ENCODE peak calls at places on chromosome 18, in five cellular contexts. One of them, this sample, is unnamed.

GRCh38 chr18:47996091-47996541 is 65.7 kb upstream of the SMAD2 start:
- DNase-seq in ELR: no peak
- DNase-seq in iris pigment epithelial cell: peak; percentile 14
- DNase-seq in DMS153: no peak
- DNase-seq in Right ventricle myocardium superior: no peak
- DNase-seq in this sample: peak; percentile 64

GRCh38 chr18:12423820-12424219 is 16.1 kb downstream of the PRELID3A start:
- DNase-seq in ELR: no peak
- DNase-seq in iris pigment epithelial cell: no peak
- DNase-seq in DMS153: no peak
- DNase-seq in Right ventricle myocardium superior: no peak
- DNase-seq in this sample: peak; percentile 38

GRCh38 chr18:31376477-31376876 is at the start of gene DSG4:
- DNase-seq in ELR: no peak
- DNase-seq in iris pigment epithelial cell: no peak
- DNase-seq in DMS153: no peak
- DNase-seq in Right ventricle myocardium superior: no peak
- DNase-seq in this sample: no peak

GRCh38 chr18:5237083-5237722 is 40.1 kb upstream of the AKAIN1 start:
- DNase-seq in ELR: no peak
- DNase-seq in iris pigment epithelial cell: peak; percentile 6
- DNase-seq in DMS153: no peak
- DNase-seq in Right ventricle myocardium superior: peak; percentile 38
- DNase-seq in this sample: peak; percentile 84

GRCh38 chr18:51135361-51135760 is 62.1 kb downstream of the MEX3C start:
- DNase-seq in ELR: peak; percentile 84
- DNase-seq in iris pigment epithelial cell: peak; percentile 61
- DNase-seq in DMS153: no peak
- DNase-seq in Right ventricle myocardium superior: no peak
- DNase-seq in this sample: no peak

GRCh38 chr18:3250237-3251107 is 2.9 kb downstream of the MYL12A start:
- DNase-seq in ELR: peak; percentile 88
- DNase-seq in iris pigment epithelial cell: peak; percentile 85
- DNase-seq in DMS153: no peak
- DNase-seq in Right ventricle myocardium superior: no peak
- DNase-seq in this sample: no peak

GRCh38 chr18:79388043-79388442 is 7.7 kb upstream of the NFATC1 start:
- DNase-seq in ELR: no peak
- DNase-seq in iris pigment epithelial cell: no peak
- DNase-seq in DMS153: no peak
- DNase-seq in Right ventricle myocardium superior: no peak
- DNase-seq in this sample: no peak

GRCh38 chr18:48833701-48834394 is 116.9 kb downstream of the SMAD7 start:
- DNase-seq in ELR: peak; percentile 56
- DNase-seq in iris pigment epithelial cell: no peak
- DNase-seq in DMS153: no peak
- DNase-seq in Right ventricle myocardium superior: no peak
- DNase-seq in this sample: peak; percentile 86

GRCh38 chr18:26765498-26765897 is 100.0 kb downstream of the AQP4 start:
- DNase-seq in ELR: no peak
- DNase-seq in iris pigment epithelial cell: no peak
- DNase-seq in DMS153: no peak
- DNase-seq in Right ventricle myocardium superior: no peak
- DNase-seq in this sample: no peak

GRCh38 chr18:58529714-58530354 is 99.1 kb downstream of the ALPK2 start:
- DNase-seq in ELR: peak; percentile 75
- DNase-seq in iris pigment epithelial cell: peak; percentile 49
- DNase-seq in DMS153: peak; percentile 30
- DNase-seq in Right ventricle myocardium superior: peak; percentile 74
- DNase-seq in this sample: peak; percentile 23

GRCh38 chr18:55738483-55739114 is 150.6 kb upstream of the TCF4 start:
- DNase-seq in ELR: no peak
- DNase-seq in iris pigment epithelial cell: no peak
- DNase-seq in DMS153: no peak
- DNase-seq in Right ventricle myocardium superior: no peak
- DNase-seq in this sample: no peak

GRCh38 chr18:74510770-74511095 is 14.6 kb downstream of the CNDP2 start:
- DNase-seq in ELR: no peak
- DNase-seq in iris pigment epithelial cell: no peak
- DNase-seq in DMS153: no peak
- DNase-seq in Right ventricle myocardium superior: no peak
- DNase-seq in this sample: no peak

GRCh38 chr18:78521136-78521535 is 458.5 kb upstream of the SALL3 start:
- DNase-seq in ELR: no peak
- DNase-seq in iris pigment epithelial cell: no peak
- DNase-seq in DMS153: no peak
- DNase-seq in Right ventricle myocardium superior: no peak
- DNase-seq in this sample: no peak

GRCh38 chr18:64966667-64967066 is 784.1 kb upstream of the CDH7 start:
- DNase-seq in ELR: no peak
- DNase-seq in iris pigment epithelial cell: no peak
- DNase-seq in DMS153: peak; percentile 37
- DNase-seq in Right ventricle myocardium superior: peak; percentile 50
- DNase-seq in this sample: peak; percentile 9

GRCh38 chr18:68056936-68057335 is 540.4 kb upstream of the DSEL start:
- DNase-seq in ELR: no peak
- DNase-seq in iris pigment epithelial cell: peak; percentile 61
- DNase-seq in DMS153: no peak
- DNase-seq in Right ventricle myocardium superior: no peak
- DNase-seq in this sample: no peak

GRCh38 chr18:33605250-33605649 is 27.2 kb downstream of the ASXL3 start:
- DNase-seq in ELR: no peak
- DNase-seq in iris pigment epithelial cell: no peak
- DNase-seq in DMS153: peak; percentile 21
- DNase-seq in Right ventricle myocardium superior: no peak
- DNase-seq in this sample: no peak

GRCh38 chr18:24868760-24869237 is 408.4 kb downstream of the HRH4 start:
- DNase-seq in ELR: peak; percentile 33
- DNase-seq in iris pigment epithelial cell: peak; percentile 63
- DNase-seq in DMS153: no peak
- DNase-seq in Right ventricle myocardium superior: no peak
- DNase-seq in this sample: peak; percentile 27

GRCh38 chr18:7608174-7608550 is 41.0 kb downstream of the PTPRM start:
- DNase-seq in ELR: peak; percentile 24
- DNase-seq in iris pigment epithelial cell: no peak
- DNase-seq in DMS153: no peak
- DNase-seq in Right ventricle myocardium superior: no peak
- DNase-seq in this sample: no peak

GRCh38 chr18:64103979-64104378 is 44.9 kb downstream of the LINC00305 start:
- DNase-seq in ELR: peak; percentile 6
- DNase-seq in iris pigment epithelial cell: no peak
- DNase-seq in DMS153: no peak
- DNase-seq in Right ventricle myocardium superior: no peak
- DNase-seq in this sample: no peak

GRCh38 chr18:31679133-31679731 is 5.1 kb downstream of the B4GALT6 start:
- DNase-seq in ELR: peak; percentile 26
- DNase-seq in iris pigment epithelial cell: peak; percentile 92
- DNase-seq in DMS153: no peak
- DNase-seq in Right ventricle myocardium superior: no peak
- DNase-seq in this sample: no peak

GRCh38 chr18:29648891-29649290 is 1393.7 kb downstream of the DSC3 start:
- DNase-seq in ELR: no peak
- DNase-seq in iris pigment epithelial cell: no peak
- DNase-seq in DMS153: no peak
- DNase-seq in Right ventricle myocardium superior: no peak
- DNase-seq in this sample: no peak

GRCh38 chr18:23141022-23141999 is 6.0 kb downstream of the CABLES1 start:
- DNase-seq in ELR: no peak
- DNase-seq in iris pigment epithelial cell: peak; percentile 22
- DNase-seq in DMS153: peak; percentile 39
- DNase-seq in Right ventricle myocardium superior: peak; percentile 64
- DNase-seq in this sample: peak; percentile 68

GRCh38 chr18:61322265-61322873 is 10.9 kb upstream of the CDH20 start:
- DNase-seq in ELR: peak; percentile 64
- DNase-seq in iris pigment epithelial cell: peak; percentile 66
- DNase-seq in DMS153: peak; percentile 40
- DNase-seq in Right ventricle myocardium superior: peak; percentile 53
- DNase-seq in this sample: no peak

GRCh38 chr18:62366992-62367391 is 41.9 kb downstream of the TNFRSF11A start:
- DNase-seq in ELR: no peak
- DNase-seq in iris pigment epithelial cell: no peak
- DNase-seq in DMS153: no peak
- DNase-seq in Right ventricle myocardium superior: no peak
- DNase-seq in this sample: no peak

GRCh38 chr18:61748024-61748423 is 144.8 kb downstream of the RNF152 start:
- DNase-seq in ELR: no peak
- DNase-seq in iris pigment epithelial cell: no peak
- DNase-seq in DMS153: no peak
- DNase-seq in Right ventricle myocardium superior: no peak
- DNase-seq in this sample: no peak

GRCh38 chr18:48100712-48101165 is 170.3 kb upstream of the SMAD2 start:
- DNase-seq in ELR: no peak
- DNase-seq in iris pigment epithelial cell: no peak
- DNase-seq in DMS153: no peak
- DNase-seq in Right ventricle myocardium superior: no peak
- DNase-seq in this sample: peak; percentile 84

GRCh38 chr18:13051159-13051558 is 60.0 kb downstream of the CEP192 start:
- DNase-seq in ELR: peak; percentile 33
- DNase-seq in iris pigment epithelial cell: peak; percentile 30
- DNase-seq in DMS153: no peak
- DNase-seq in Right ventricle myocardium superior: no peak
- DNase-seq in this sample: no peak

GRCh38 chr18:39241534-39241933 is 1675.9 kb upstream of the CELF4 start:
- DNase-seq in ELR: no peak
- DNase-seq in iris pigment epithelial cell: no peak
- DNase-seq in DMS153: no peak
- DNase-seq in Right ventricle myocardium superior: no peak
- DNase-seq in this sample: no peak

This sample was measured in DMS79 treated with DMSO at 0.1 percent for 48 hours.